ENCODE peak calls at places on chromosomes 4 and X, in six cellular contexts. S is GM06990, U is IMR-90, I is astrocyte, T is astrocyte of the spinal cord, P is AG09309. K is an unnamed sample.

GRCh38 chr4:24121395-24122175 is 231.7 kb upstream of the PPARGC1A start:
- DNase-seq in S (no peak), U (peak), I (peak), T (peak), P (peak), K (no peak)

GRCh38 chr4:147340111-147340510 is 140.8 kb upstream of the EDNRA start:
- DNase-seq in S (no peak), U (peak), I (peak), T (peak), P (no peak), K (peak)

GRCh38 chrX:48715876-48716502 is 19.5 kb downstream of the SUV39H1 start:
- DNase-seq in S (no peak), U (peak), I (peak), T (peak), P (no peak), K (peak)

GRCh38 chr4:40576651-40577480 is 52.8 kb downstream of the RBM47 start:
- DNase-seq in S (peak), U (peak), I (peak), T (peak), P (peak), K (peak)

GRCh38 chr4:147285751-147286150 is 195.1 kb upstream of the EDNRA start:
- DNase-seq in S (no peak), U (peak), I (no peak), T (peak), P (no peak), K (no peak)

GRCh38 chrX:42515939-42516338 is 262.0 kb downstream of the PPP1R2C start:
- DNase-seq in S (no peak), U (no peak), I (no peak), T (no peak), P (no peak), K (no peak)

GRCh38 chr4:103091601-103092223 is 7.9 kb downstream of the BDH2 start:
- DNase-seq in S (peak), U (peak), I (peak), T (peak), P (no peak), K (peak)

GRCh38 chr4:30386266-30386895 is 333.8 kb upstream of the PCDH7 start:
- DNase-seq in S (no peak), U (peak), I (peak), T (peak), P (no peak), K (no peak)

GRCh38 chrX:102950908-102951866 is 14.1 kb downstream of the RAB40AL start:
- DNase-seq in S (peak), U (peak), I (peak), T (peak), P (no peak), K (peak)

GRCh38 chr4:1508161-1509160 is 102.2 kb upstream of the NKX1-1 start:
- DNase-seq in S (no peak), U (no peak), I (no peak), T (no peak), P (no peak), K (no peak)

GRCh38 chr4:113049421-113050355 is at the start of gene ANK2:
- DNase-seq in S (no peak), U (no peak), I (peak), T (peak), P (no peak), K (no peak)

GRCh38 chr4:97994765-97995465 is 148.4 kb downstream of the STPG2 start:
- DNase-seq in S (no peak), U (no peak), I (no peak), T (no peak), P (no peak), K (no peak)

GRCh38 chr4:101089168-101089567 is 258.2 kb downstream of the PPP3CA start:
- DNase-seq in S (no peak), U (no peak), I (no peak), T (no peak), P (no peak), K (no peak)

GRCh38 chr4:138835833-138836521 is 179.6 kb upstream of the NOCT start:
- DNase-seq in S (no peak), U (peak), I (peak), T (peak), P (no peak), K (peak)

GRCh38 chrX:38175140-38175539 is 45.5 kb downstream of the SRPX start:
- DNase-seq in S (no peak), U (peak), I (peak), T (peak), P (no peak), K (peak)

GRCh38 chr4:128288689-128289106 is 1.1 kb upstream of the PGRMC2 start:
- DNase-seq in S (no peak), U (peak), I (peak), T (peak), P (no peak), K (peak)

GRCh38 chr4:99537674-99538073 is 26.2 kb downstream of the TRMT10A start:
- DNase-seq in S (no peak), U (no peak), I (no peak), T (no peak), P (no peak), K (no peak)

GRCh38 chr4:54913751-54914526 is 211.5 kb downstream of the KDR start:
- DNase-seq in S (no peak), U (no peak), I (no peak), T (no peak), P (no peak), K (no peak)

GRCh38 chr4:54085284-54085683 is 14.7 kb upstream of the GSX2 start:
- DNase-seq in S (no peak), U (peak), I (peak), T (peak), P (peak), K (no peak)

GRCh38 chr4:7924570-7924969 is 15.1 kb downstream of the AFAP1 start:
- DNase-seq in S (no peak), U (no peak), I (no peak), T (no peak), P (no peak), K (no peak)

GRCh38 chr4:168059251-168059650 is 33.1 kb upstream of the ANXA10 start:
- DNase-seq in S (no peak), U (peak), I (peak), T (peak), P (no peak), K (no peak)

GRCh38 chr4:30495261-30496050 is 224.7 kb upstream of the PCDH7 start:
- DNase-seq in S (no peak), U (no peak), I (no peak), T (no peak), P (no peak), K (no peak)

GRCh38 chrX:37817176-37817575 is 30.2 kb downstream of the DYNLT3 start:
- DNase-seq in S (no peak), U (no peak), I (no peak), T (no peak), P (no peak), K (peak)

GRCh38 chr4:6753891-6754290 is 28.6 kb upstream of the KIAA0232 start:
- DNase-seq in S (no peak), U (no peak), I (no peak), T (no peak), P (no peak), K (no peak)

GRCh38 chr4:173420324-173420752 is 21.4 kb upstream of the SCRG1 start:
- DNase-seq in S (no peak), U (peak), I (no peak), T (peak), P (no peak), K (peak)

GRCh38 chrX:7235071-7235470 is 87.1 kb upstream of the PUDP start:
- DNase-seq in S (no peak), U (no peak), I (no peak), T (no peak), P (no peak), K (no peak)

GRCh38 chr4:145012841-145013240 is 85.2 kb downstream of the ANAPC10 start:
- DNase-seq in S (no peak), U (peak), I (peak), T (peak), P (no peak), K (peak)

GRCh38 chr4:168028568-168028967 is 63.8 kb upstream of the ANXA10 start:
- DNase-seq in S (no peak), U (peak), I (no peak), T (no peak), P (no peak), K (no peak)

GRCh38 chr4:33470805-33471204 is 2750.6 kb downstream of the PCDH7 start:
- DNase-seq in S (no peak), U (no peak), I (no peak), T (no peak), P (no peak), K (no peak)

GRCh38 chrX:22433292-22434070 is 160.8 kb downstream of the CBLL2 start:
- DNase-seq in S (no peak), U (no peak), I (no peak), T (no peak), P (no peak), K (no peak)

GRCh38 chr4:118280501-118281218 is 72.1 kb downstream of the PRSS12 start:
- DNase-seq in S (no peak), U (peak), I (peak), T (peak), P (peak), K (peak)

GRCh38 chr4:118279920-118280432 is 72.8 kb downstream of the PRSS12 start:
- DNase-seq in S (no peak), U (no peak), I (no peak), T (no peak), P (no peak), K (peak)

GRCh38 chr4:118282692-118283091 is 70.1 kb downstream of the PRSS12 start:
- DNase-seq in S (no peak), U (peak), I (peak), T (peak), P (no peak), K (peak)

GRCh38 chr4:118284169-118284568 is 68.6 kb downstream of the PRSS12 start:
- DNase-seq in S (no peak), U (peak), I (no peak), T (no peak), P (no peak), K (peak)

GRCh38 chr4:118281611-118282442 is 71.0 kb downstream of the PRSS12 start:
- DNase-seq in S (no peak), U (peak), I (peak), T (peak), P (no peak), K (peak)
- H3K4me3 ChIP-seq in S (no peak), U (no peak), I (no peak), T (no peak), P (no peak), K (no peak)

GRCh38 chr4:65223601-65224000 is 446.7 kb downstream of the EPHA5 start:
- DNase-seq in S (no peak), U (no peak), I (no peak), T (no peak), P (no peak), K (no peak)
- TF ChIP-seq CTCF in S (no peak), U (no peak), I (no peak), T (no peak), P (no peak), K (no peak)

GRCh38 chr4:242121-242848 is 63.0 kb downstream of the ZNF732 start:
- DNase-seq in S (peak), U (peak), I (peak), T (peak), P (peak), K (peak)
- H3K4me3 ChIP-seq in S (peak), U (peak), I (no peak), T (peak), P (peak), K (peak)

GRCh38 chrX:53047228-53047627 is 1.4 kb upstream of the GPR173 start:
- DNase-seq in S (no peak), U (peak), I (no peak), T (no peak), P (no peak), K (no peak)
- TF ChIP-seq CTCF in S (peak), U (peak), I (peak), T (peak), P (peak), K (no peak)

GRCh38 chr4:153418114-153418513 is 48.0 kb upstream of the TMEM131L start:
- DNase-seq in S (no peak), U (peak), I (no peak), T (no peak), P (no peak), K (no peak)

GRCh38 chr4:153420361-153420760 is 45.8 kb upstream of the TMEM131L start:
- DNase-seq in S (no peak), U (no peak), I (peak), T (no peak), P (no peak), K (no peak)

GRCh38 chr4:153418581-153418980 is 47.6 kb upstream of the TMEM131L start:
- DNase-seq in S (no peak), U (peak), I (no peak), T (no peak), P (no peak), K (no peak)

GRCh38 chr4:153419029-153419428 is 47.1 kb upstream of the TMEM131L start:
- DNase-seq in S (no peak), U (no peak), I (no peak), T (no peak), P (no peak), K (no peak)

DNA sequence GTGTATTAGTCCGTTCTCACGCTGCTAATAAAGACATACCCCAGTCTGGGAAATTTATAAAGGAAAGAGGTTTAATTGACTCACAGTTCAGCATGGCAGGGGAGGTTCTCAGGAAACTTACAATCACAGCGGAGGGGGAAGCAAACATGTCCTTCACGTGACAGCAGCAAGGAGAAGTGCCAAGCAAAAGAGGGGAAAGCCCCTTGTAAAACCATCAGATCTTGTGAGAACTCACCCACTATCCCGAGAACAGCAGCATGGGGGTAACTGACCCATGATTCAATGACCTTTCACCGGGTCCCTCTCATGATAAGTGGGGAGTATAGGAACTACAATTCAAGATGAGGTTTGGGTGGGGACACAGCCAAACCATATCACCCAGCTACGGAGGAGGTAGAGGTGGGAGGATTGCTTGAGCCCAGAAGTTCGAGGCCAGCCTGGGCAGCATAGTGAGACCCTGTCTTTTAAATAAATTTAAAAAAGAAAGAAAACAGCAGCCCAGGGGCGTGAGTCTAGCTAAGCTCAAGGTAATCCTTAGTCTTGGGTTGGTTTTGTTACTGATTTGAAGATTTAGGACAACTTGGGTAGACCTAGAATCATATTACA is 46.4 kb upstream of the TMEM131L start:
- DNase-seq in S (no peak), U (no peak), I (no peak), T (no peak), P (no peak), K (no peak)
- H3K4me3 ChIP-seq in S (no peak), U (no peak), I (no peak), T (no peak), P (no peak), K (no peak)

K was measured in GM12865.